ENCODE peak calls at places on chromosomes 3 and 15, in four cellular contexts. Z is right cardiac atrium, G is OCI-M1, J is Kasumi-1. C is an unnamed sample.

GRCh38 chr15:90221251-90221900 is 12.4 kb downstream of the CIB1 start:
- DNase-seq in Z (peak; percentile 85), G (peak; percentile 45), J (peak; percentile 73), C (peak; percentile 59)

GRCh38 chr3:182482692-182483091 is 310.6 kb upstream of the ATP11B start:
- DNase-seq in Z (no peak), G (no peak), J (no peak), C (no peak)

GRCh38 chr3:78003090-78003489 is 963.2 kb downstream of the ROBO2 start:
- DNase-seq in Z (no peak), G (no peak), J (no peak), C (no peak)

GRCh38 chr15:27681038-27681437 is 418.1 kb downstream of the OCA2 start:
- DNase-seq in Z (no peak), G (peak; percentile 10), J (no peak), C (peak; percentile 53)

GRCh38 chr3:27093771-27094170 is 275.4 kb downstream of the NEK10 start:
- DNase-seq in Z (no peak), G (no peak), J (no peak), C (no peak)

GRCh38 chr3:113277414-113277813 is 66.1 kb downstream of the BOC start:
- DNase-seq in Z (no peak), G (no peak), J (no peak), C (no peak)

GRCh38 chr3:179969525-179969924 is 67.2 kb downstream of the PEX5L start:
- DNase-seq in Z (no peak), G (peak; percentile 21), J (no peak), C (peak; percentile 16)

GRCh38 chr15:71538181-71538580 is 272.2 kb upstream of the NR2E3 start:
- DNase-seq in Z (no peak), G (no peak), J (no peak), C (no peak)

GRCh38 chr3:141840737-141841544 is 35.5 kb upstream of the ATP1B3 start:
- DNase-seq in Z (no peak), G (no peak), J (no peak), C (no peak)

GRCh38 chr15:73688455-73688854 is 4.3 kb downstream of the CD276 start:
- DNase-seq in Z (no peak), G (peak; percentile 43), J (no peak), C (no peak)

GRCh38 chr3:181694805-181695660 is 16.7 kb upstream of the SOX2 start:
- DNase-seq in Z (peak; percentile 68), G (no peak), J (no peak), C (no peak)